ENCODE peak calls at places on chromosomes 7 and 10, in five cellular contexts. W is prostate gland, E is PC-3, B is tibial artery, Y is mesendoderm. T is an unnamed sample.

GRCh38 chr7:98295467-98296220 is 14.2 kb downstream of the BRI3 start:
- DNase-seq in E (no peak), Y (no peak), W (peak; percentile 82), B (no peak), T (no peak)

GRCh38 chr7:120110169-120110568 is 162.8 kb upstream of the KCND2 start:
- DNase-seq in B (no peak), Y (peak; percentile 62), E (peak; percentile 5), W (no peak), T (no peak)

GRCh38 chr10:62589689-62590088 is 214.8 kb upstream of the ADO start:
- DNase-seq in E (peak; percentile 46), B (no peak), W (no peak), Y (no peak), T (no peak)

GRCh38 chr7:128921866-128922440 is 11.4 kb upstream of the KCP start:
- DNase-seq in Y (no peak), B (no peak), W (no peak), E (no peak), T (no peak)

GRCh38 chr10:50582766-50583762 is 40.7 kb downstream of the SGMS1 start:
- DNase-seq in W (no peak), E (peak; percentile 91), B (no peak), Y (peak; percentile 42), T (no peak)

GRCh38 chr7:151470656-151471180 is 30.8 kb upstream of the CRYGN start:
- DNase-seq in Y (no peak), E (no peak), B (no peak), W (no peak), T (no peak)

GRCh38 chr10:119197921-119198320 is 9.4 kb upstream of the GRK5 start:
- DNase-seq in B (no peak), E (peak; percentile 58), W (no peak), Y (no peak), T (no peak)

GRCh38 chr10:122140941-122141623 is 130.0 kb upstream of the BTBD16 start:
- DNase-seq in E (peak; percentile 89), W (no peak), B (peak; percentile 96), Y (peak; percentile 68), T (peak; percentile 96)

GRCh38 chr7:133434246-133434865 is 181.5 kb downstream of the EXOC4 start:
- DNase-seq in B (no peak), Y (peak; percentile 60), E (peak; percentile 30), W (no peak), T (no peak)

GRCh38 chr10:131418686-131419085 is 107.2 kb upstream of the TCERG1L start:
- DNase-seq in W (no peak), Y (no peak), E (peak; percentile 6), B (no peak), T (no peak)

GRCh38 chr10:119235381-119235780 is 28.0 kb downstream of the GRK5 start:
- DNase-seq in E (no peak), W (no peak), Y (no peak), B (no peak), T (peak; percentile 71)

GRCh38 chr7:100901921-100902332 is 6.2 kb upstream of the ACHE start:
- DNase-seq in E (no peak), B (no peak), W (no peak), Y (no peak), T (no peak)

GRCh38 chr7:68793513-68793912 is 804.8 kb upstream of the AUTS2 start:
- DNase-seq in W (no peak), E (no peak), Y (no peak), B (no peak), T (no peak)

GRCh38 chr7:71633571-71634008 is 501.6 kb downstream of the GALNT17 start:
- DNase-seq in B (no peak), E (peak; percentile 35), W (no peak), Y (peak; percentile 98), T (no peak)

GRCh38 chr10:113562693-113563092 is 9.8 kb downstream of the HABP2 start:
- DNase-seq in Y (no peak), B (no peak), E (no peak), W (no peak), T (no peak)

GRCh38 chr10:79399242-79399831 is 46.1 kb downstream of the ZCCHC24 start:
- DNase-seq in Y (peak; percentile 87), E (no peak), B (peak; percentile 94), W (peak; percentile 68), T (peak; percentile 93)

GRCh38 chr10:114084225-114084624 is 40.6 kb downstream of the ADRB1 start:
- DNase-seq in W (no peak), E (no peak), B (no peak), Y (no peak), T (no peak)

GRCh38 chr10:114664127-114664526 is 6.1 kb upstream of the ABLIM1 start:
- DNase-seq in B (no peak), Y (no peak), W (no peak), E (no peak), T (no peak)

GRCh38 chr7:101185258-101185839 is 5.3 kb upstream of the NAT16 start:
- DNase-seq in W (no peak), B (no peak), E (no peak), Y (no peak), T (no peak)

GRCh38 chr10:93062499-93063216 is 2.1 kb downstream of the CYP26C1 start:
- DNase-seq in Y (peak; percentile 69), B (no peak), E (no peak), W (no peak), T (no peak)

GRCh38 chr7:1811850-1812692 is 142.0 kb downstream of the ELFN1 start:
- DNase-seq in Y (peak; percentile 45), W (no peak), E (peak; percentile 6), B (no peak), T (no peak)

GRCh38 chr10:110535958-110536891 is 31.3 kb upstream of the SMC3 start:
- DNase-seq in W (no peak), B (no peak), E (peak; percentile 74), Y (no peak), T (no peak)

GRCh38 chr7:158722574-158723237 is 18.1 kb upstream of the NCAPG2 start:
- DNase-seq in B (no peak), Y (no peak), W (no peak), E (no peak), T (no peak)

GRCh38 chr10:72257051-72257892 is 16.5 kb upstream of the DDIT4 start:
- DNase-seq in B (no peak), Y (no peak), E (no peak), W (no peak), T (no peak)

GRCh38 chr10:128147669-128148068 is 21.4 kb upstream of the MKI67 start:
- DNase-seq in E (peak; percentile 4), W (no peak), B (no peak), Y (no peak), T (no peak)

GRCh38 chr10:26000971-26001370 is 66.9 kb downstream of the MYO3A start:
- DNase-seq in B (no peak), Y (peak; percentile 66), E (no peak), W (no peak), T (no peak)

GRCh38 chr7:89334785-89335184 is 539.2 kb upstream of the TEX47 start:
- DNase-seq in W (no peak), B (no peak), Y (peak; percentile 20), E (peak; percentile 3), T (no peak)

GRCh38 chr7:115812796-115813195 is 217.8 kb downstream of the TFEC start:
- DNase-seq in E (no peak), Y (no peak), B (no peak), W (no peak), T (no peak)

GRCh38 chr10:110643670-110644597 is at the start of gene RBM20:
- DNase-seq in B (no peak), Y (no peak), E (peak; percentile 11), W (no peak), T (peak; percentile 83)

GRCh38 chr7:50664461-50664922 is 99.3 kb upstream of the DDC start:
- DNase-seq in Y (no peak), B (peak; percentile 21), W (no peak), E (peak; percentile 85), T (peak; percentile 67)

GRCh38 chr10:78513330-78513729 is 479.7 kb downstream of the RPS24 start:
- DNase-seq in W (no peak), B (no peak), Y (peak; percentile 58), E (peak; percentile 48), T (no peak)

GRCh38 chr10:91034494-91035157 is 113.7 kb upstream of the ANKRD1 start:
- DNase-seq in Y (peak; percentile 20), W (peak; percentile 42), B (peak; percentile 79), E (peak; percentile 25), T (peak; percentile 89)

GRCh38 chr7:103524042-103524907 is 78.3 kb upstream of the SLC26A5 start:
- DNase-seq in B (no peak), W (no peak), E (peak; percentile 66), Y (peak; percentile 51), T (no peak)

GRCh38 chr10:103852189-103852711 is 3.1 kb downstream of the SH3PXD2A start:
- DNase-seq in B (no peak), E (no peak), W (no peak), Y (no peak), T (peak; percentile 49)

GRCh38 chr10:91389636-91390512 is 20.3 kb upstream of the HECTD2 start:
- DNase-seq in W (peak; percentile 36), Y (peak; percentile 37), E (peak; percentile 71), B (no peak), T (no peak)

GRCh38 chr10:30058111-30058510 is 1.3 kb downstream of the JCAD start:
- DNase-seq in W (no peak), B (no peak), E (peak; percentile 4), Y (no peak), T (no peak)
- H3K4me3 ChIP-seq in W (peak overlapping the region; percentile 67), B (peak overlapping the region; percentile 84), E (peak overlapping the region; percentile 77), Y (no peak overlapping the region), T (peak overlapping the region; percentile 91)

GRCh38 chr7:137952406-137952805 is 49.5 kb downstream of the CREB3L2 start:
- DNase-seq in B (no peak), W (no peak), E (peak; percentile 28), Y (no peak), T (no peak)
- H3K4me1 ChIP-seq in B (no peaks in the 10 kb centered on the region), W (peaks cover 31% of the 10 kb centered on the region), E (peaks cover 55% of the 10 kb centered on the region), Y (peaks cover 16% of the 10 kb centered on the region), T (peaks cover 14% of the 10 kb centered on the region)

DNA sequence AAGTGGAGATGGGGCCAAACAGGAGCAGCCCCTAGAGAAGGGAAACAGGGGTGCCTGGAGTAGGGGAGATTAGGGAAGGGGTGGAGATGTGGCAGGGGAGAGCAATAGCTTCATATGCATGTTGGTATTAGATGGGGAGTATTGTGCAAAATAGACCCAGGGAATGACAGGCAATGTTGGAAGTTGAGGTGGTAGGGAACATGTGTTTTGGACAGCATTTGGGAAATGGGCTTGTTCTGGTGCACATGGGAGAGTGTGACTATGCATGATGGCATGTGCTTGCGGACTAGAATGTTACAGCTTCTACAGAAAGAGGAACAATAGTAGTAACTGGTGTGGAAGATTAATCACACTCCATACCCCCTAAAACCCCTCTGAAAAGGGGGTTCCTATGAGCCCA is 10.4 kb downstream of the PAX2 start:
- DNase-seq in W (no peak), E (no peak), B (no peak), Y (no peak), T (no peak)
- H3K27me3 ChIP-seq in W (peaks cover 23% of the 10 kb centered on the region), E (peaks cover 96% of the 10 kb centered on the region), B (peaks cover 93% of the 10 kb centered on the region), Y (peaks cover 53% of the 10 kb centered on the region), T (peaks cover 4% of the 10 kb centered on the region)

GRCh38 chr7:27173412-27174076 is 576 bp downstream of the HOXA10 start:
- DNase-seq in Y (no peak), B (peak; percentile 25), W (no peak), E (no peak), T (no peak)

GRCh38 chr7:27175005-27175625 is 995 bp upstream of the HOXA10 start:
- DNase-seq in Y (peak; percentile 52), B (peak; percentile 37), E (peak; percentile 89), W (peak; percentile 94), T (no peak)

GRCh38 chr7:27172823-27173411 is 1.2 kb downstream of the HOXA10 start:
- DNase-seq in W (peak; percentile 89), E (peak; percentile 87), Y (peak; percentile 71), B (peak; percentile 85), T (no peak)

GRCh38 chr7:27175626-27176342 is 1.7 kb upstream of the HOXA10 start:
- DNase-seq in B (peak; percentile 22), W (no peak), E (no peak), Y (no peak), T (no peak)

GRCh38 chr7:27174077-27175004 is at the start of gene HOXA10:
- DNase-seq in W (peak; percentile 66), Y (no peak), E (peak; percentile 73), B (peak; percentile 61), T (no peak)
- H3K4me3 ChIP-seq in W (peak within 1 kb of the TSS; percentile 61), Y (no peak within 1 kb of the TSS), E (peak within 1 kb of the TSS; percentile 84), B (peak within 1 kb of the TSS; percentile 68), T (peak within 1 kb of the TSS; percentile 29)

T was measured in right cardiac atrium.